ENCODE peak calls at places on chromosomes 13 and 19, in eight cellular contexts. R is dorsolateral prefrontal cortex, U is heart right ventricle, T is AG04450, A is right atrium auricular region, X is HAP-1, Z is lower lobe of right lung, O is skeletal muscle cell. L is an unnamed sample.

GRCh38 chr13:51005566-51005965 is 96.0 kb downstream of the RNASEH2B start:
- DNase-seq in R (no peak), U (no peak), Z (no peak), A (no peak), O (no peak), T (no peak), X (no peak), L (no peak)

GRCh38 chr13:113742000-113742441 is 17.0 kb upstream of the TMEM255B start:
- DNase-seq in Z (peak; percentile 70), A (no peak), R (no peak), X (peak; percentile 72), U (no peak), O (peak; percentile 12), T (no peak), L (no peak)

GRCh38 chr19:6108721-6109633 is 1.3 kb downstream of the RFX2 start:
- DNase-seq in T (no peak), U (peak; percentile 57), R (peak; percentile 36), Z (peak; percentile 74), X (peak; percentile 63), A (peak; percentile 79), O (no peak), L (no peak)

GRCh38 chr13:46553886-46554855 is 1.2 kb downstream of the LRCH1 start:
- DNase-seq in X (peak; percentile 81), T (no peak), R (peak; percentile 43), A (peak; percentile 74), U (peak; percentile 74), O (no peak), Z (peak; percentile 82), L (peak; percentile 41)

GRCh38 chr19:27736225-27736624 is 1476.7 kb downstream of the UQCRFS1 start:
- DNase-seq in X (no peak), U (no peak), Z (no peak), O (no peak), R (no peak), A (no peak), T (no peak), L (no peak)

GRCh38 chr13:30154531-30154930 is 152.8 kb downstream of the KATNAL1 start:
- DNase-seq in O (no peak), T (no peak), A (no peak), U (no peak), R (no peak), Z (no peak), X (no peak), L (no peak)

GRCh38 chr13:97496511-97496910 is 62.5 kb downstream of the RAP2A start:
- DNase-seq in Z (no peak), R (no peak), U (no peak), A (no peak), O (peak; percentile 10), T (no peak), X (no peak), L (no peak)

GRCh38 chr19:1811942-1812425 is at the start of gene ATP8B3:
- DNase-seq in R (no peak), A (no peak), T (no peak), X (no peak), O (no peak), U (peak; percentile 88), Z (no peak), L (no peak)

GRCh38 chr19:6150289-6150688 is 14.8 kb downstream of the ACSBG2 start:
- DNase-seq in A (no peak), U (no peak), Z (no peak), T (no peak), X (no peak), R (no peak), O (no peak), L (no peak)

GRCh38 chr19:2503521-2504109 is 27.7 kb downstream of the GADD45B start:
- DNase-seq in Z (peak; percentile 48), U (no peak), T (no peak), O (peak; percentile 58), A (no peak), R (no peak), X (no peak), L (no peak)

GRCh38 chr13:23867027-23867491 is 22.1 kb downstream of the MIPEP start:
- DNase-seq in Z (no peak), A (no peak), O (peak; percentile 34), U (no peak), R (no peak), T (no peak), X (no peak), L (no peak)

GRCh38 chr19:18150776-18151624 is 2.0 kb upstream of the PIK3R2 start:
- DNase-seq in Z (no peak), A (no peak), R (no peak), X (no peak), O (no peak), T (no peak), U (no peak), L (no peak)
- H3K4me3 ChIP-seq in Z (no peak overlapping the region), A (no peak overlapping the region), R (no peak overlapping the region), X (no peak overlapping the region), O (no peak overlapping the region), T (no peak overlapping the region), U (no peak overlapping the region), L (no peak overlapping the region)

GRCh38 chr19:16325671-16326400 is 1.2 kb downstream of the KLF2 start:
- DNase-seq in Z (peak; percentile 74), A (no peak), T (no peak), O (no peak), X (peak; percentile 30), R (peak; percentile 42), U (peak; percentile 55), L (no peak)
- H3K4me3 ChIP-seq in Z (peak overlapping the region; percentile 82), A (peak overlapping the region; percentile 78), T (peak overlapping the region; percentile 72), O (peak overlapping the region; percentile 40), X (peak overlapping the region; percentile 24), R (peak overlapping the region; percentile 66), U (peak overlapping the region; percentile 90), L (no peak overlapping the region)

GRCh38 chr19:55069137-55069858 is 6.3 kb upstream of the RDH13 start:
- DNase-seq in A (no peak), U (no peak), X (no peak), O (no peak), Z (peak; percentile 79), T (no peak), R (no peak), L (no peak)
- H3K4me3 ChIP-seq in A (no peak overlapping the region), U (no peak overlapping the region), X (no peak overlapping the region), O (peak overlapping the region; percentile 0), Z (peak overlapping the region; percentile 44), T (no peak overlapping the region), R (peak overlapping the region; percentile 42), L (peak overlapping the region; percentile 44)

DNA sequence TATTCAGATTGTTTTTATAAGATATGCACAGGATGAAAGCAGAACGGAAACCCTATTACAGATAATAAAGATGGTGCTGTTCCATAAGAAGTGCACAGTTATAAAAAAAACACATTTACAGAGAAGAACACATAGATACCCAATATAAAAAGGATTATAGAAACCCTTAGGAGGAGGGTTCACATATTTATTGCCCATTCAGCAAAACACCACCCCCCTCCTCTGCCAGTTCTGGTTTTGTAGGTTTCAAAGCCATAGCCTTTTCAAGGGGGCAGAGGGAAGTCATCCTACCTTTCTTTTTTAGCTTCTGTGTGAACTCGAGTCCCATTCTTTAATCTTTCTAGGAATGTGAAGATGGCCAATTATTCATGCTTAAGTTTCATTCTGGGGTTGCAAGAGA is 511.2 kb downstream of the GPC5 start:
- DNase-seq in U (no peak), O (no peak), R (no peak), A (no peak), X (no peak), T (no peak), Z (no peak), L (no peak)
- H3K4me3 ChIP-seq in U (no peak overlapping the region), O (no peak overlapping the region), R (no peak overlapping the region), A (no peak overlapping the region), X (no peak overlapping the region), T (no peak overlapping the region), Z (no peak overlapping the region), L (no peak overlapping the region)

GRCh38 chr19:11018179-11018578 is 57.3 kb downstream of the SMARCA4 start:
- DNase-seq in X (no peak), A (no peak), Z (no peak), U (no peak), T (no peak), R (no peak), O (peak; percentile 11), L (no peak)

GRCh38 chr19:11016591-11016990 is 55.8 kb downstream of the SMARCA4 start:
- DNase-seq in Z (no peak), U (no peak), T (no peak), R (no peak), O (no peak), X (no peak), A (no peak), L (no peak)

GRCh38 chr19:11018743-11019142 is 57.9 kb downstream of the SMARCA4 start:
- DNase-seq in R (no peak), U (no peak), T (no peak), X (no peak), O (no peak), A (no peak), Z (peak; percentile 76), L (no peak)

GRCh38 chr19:11019262-11019661 is 58.4 kb downstream of the SMARCA4 start:
- DNase-seq in A (no peak), R (no peak), T (no peak), Z (no peak), X (no peak), U (no peak), O (no peak), L (no peak)

DNA sequence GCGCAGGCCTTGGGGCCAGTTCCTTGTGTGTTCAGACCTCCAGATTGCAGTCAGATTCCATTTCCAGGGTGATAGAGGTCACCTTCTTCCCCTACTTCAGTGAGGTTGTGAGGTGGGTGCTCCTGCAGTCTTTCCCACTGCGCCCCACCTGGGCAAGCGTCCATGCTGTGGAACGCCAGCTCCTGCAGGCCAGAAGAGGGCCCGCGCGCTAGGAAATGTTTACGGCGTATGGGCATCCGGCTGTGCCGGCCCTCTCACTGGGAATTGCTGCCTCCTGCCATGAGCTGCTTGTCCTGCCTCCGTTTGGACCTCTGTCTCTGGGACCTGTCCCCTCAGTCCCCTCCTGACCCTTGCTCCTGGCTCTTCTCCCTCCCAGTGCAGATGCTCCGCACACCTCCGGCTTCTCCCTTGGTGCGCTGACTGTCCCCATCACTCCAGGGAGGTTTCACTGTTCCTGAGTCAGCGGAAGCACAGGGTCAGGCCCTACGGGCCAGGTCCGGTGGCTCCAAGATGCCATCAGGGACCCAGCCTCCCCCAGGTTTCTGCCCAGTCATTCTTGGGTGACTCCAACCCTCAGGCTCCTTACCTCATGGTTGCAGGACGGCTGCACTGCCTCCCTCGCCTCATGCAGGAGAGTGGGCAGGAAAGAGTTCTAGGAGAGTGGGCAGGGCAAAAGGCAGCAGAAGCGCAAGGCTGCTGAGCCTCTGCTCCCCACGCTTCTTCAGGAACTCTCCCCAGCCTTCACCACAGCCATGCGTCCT is 56.6 kb downstream of the SMARCA4 start:
- DNase-seq in O (no peak), Z (no peak), R (peak; percentile 28), T (no peak), X (no peak), A (no peak), U (no peak), L (no peak)
- H3K4me3 ChIP-seq in O (no peak overlapping the region), Z (no peak overlapping the region), R (no peak overlapping the region), T (no peak overlapping the region), X (no peak overlapping the region), A (no peak overlapping the region), U (no peak overlapping the region), L (no peak overlapping the region)

L was measured in epithelial cell of proximal tubule.